ENCODE peak calls at places on chromosomes 5 and 9, in eight cellular contexts. K, J, O, N, U, F, Q and L are unnamed samples.

GRCh38 chr9:126612813-126613641 is 701 bp upstream of the LMX1B start:
- DNase-seq in K (no peak), J (no peak), O (no peak), N (no peak), U (no peak), F (no peak), Q (no peak), L (no peak)

GRCh38 chr9:88476491-88477271 is 58.3 kb upstream of the NXNL2 start:
- DNase-seq in K (no peak), J (no peak), O (no peak), N (no peak), U (no peak), F (no peak), Q (no peak), L (no peak)

GRCh38 chr9:35042081-35042604 is 30.3 kb downstream of the VCP start:
- DNase-seq in K (peak; percentile 23), J (no peak), O (no peak), N (no peak), U (no peak), F (no peak), Q (no peak), L (no peak)

GRCh38 chr5:59133801-59134261 is 551.0 kb downstream of the RAB3C start:
- DNase-seq in K (no peak), J (no peak), O (no peak), N (peak; percentile 87), U (no peak), F (no peak), Q (no peak), L (no peak)

GRCh38 chr9:125807065-125807464 is 59.9 kb downstream of the PBX3 start:
- DNase-seq in K (no peak), J (no peak), O (no peak), N (peak; percentile 12), U (no peak), F (peak; percentile 58), Q (no peak), L (no peak)

GRCh38 chr5:111948517-111948916 is 191.5 kb upstream of the NREP start:
- DNase-seq in K (no peak), J (no peak), O (no peak), N (no peak), U (no peak), F (no peak), Q (no peak), L (no peak)

GRCh38 chr5:99936911-99937310 is 598.3 kb upstream of the FAM174A start:
- DNase-seq in K (no peak), J (no peak), O (no peak), N (no peak), U (no peak), F (no peak), Q (no peak), L (no peak)

GRCh38 chr9:137825324-137825991 is 52.1 kb upstream of the CACNA1B start:
- DNase-seq in K (no peak), J (no peak), O (no peak), N (no peak), U (peak; percentile 26), F (peak; percentile 72), Q (no peak), L (peak; percentile 89)

GRCh38 chr5:168591302-168592013 is 12.3 kb upstream of the PANK3 start:
- DNase-seq in K (no peak), J (no peak), O (no peak), N (no peak), U (no peak), F (no peak), Q (no peak), L (no peak)

GRCh38 chr5:3827624-3828023 is 232.0 kb downstream of the IRX1 start:
- DNase-seq in K (no peak), J (no peak), O (no peak), N (no peak), U (no peak), F (no peak), Q (no peak), L (no peak)

GRCh38 chr9:119758241-119758640 is 389.0 kb upstream of the BRINP1 start:
- DNase-seq in K (no peak), J (no peak), O (no peak), N (no peak), U (no peak), F (no peak), Q (no peak), L (no peak)

GRCh38 chr9:132077881-132078280 is 1.8 kb downstream of the MED27 start:
- DNase-seq in K (no peak), J (no peak), O (no peak), N (no peak), U (no peak), F (no peak), Q (no peak), L (no peak)

GRCh38 chr5:155471027-155471426 is 457.5 kb downstream of the KIF4B start:
- DNase-seq in K (no peak), J (no peak), O (no peak), N (no peak), U (no peak), F (no peak), Q (no peak), L (no peak)

GRCh38 chr9:121324316-121324715 is 45.7 kb downstream of the STOM start:
- DNase-seq in K (no peak), J (no peak), O (no peak), N (no peak), U (no peak), F (no peak), Q (no peak), L (no peak)

GRCh38 chr9:104743377-104743985 is 4.0 kb upstream of the NIPSNAP3A start:
- DNase-seq in K (no peak), J (no peak), O (no peak), N (peak; percentile 74), U (no peak), F (no peak), Q (no peak), L (no peak)

GRCh38 chr9:92669527-92669889 is 423 bp downstream of the IPPK start:
- DNase-seq in K (no peak), J (no peak), O (no peak), N (no peak), U (peak; percentile 37), F (no peak), Q (no peak), L (peak; percentile 91)

GRCh38 chr9:4984571-4985375 is at the start of gene JAK2:
- DNase-seq in K (peak; percentile 77), J (peak; percentile 89), O (peak; percentile 66), N (peak; percentile 95), U (peak; percentile 91), F (peak; percentile 95), Q (peak; percentile 90), L (peak; percentile 97)

GRCh38 chr9:109766351-109766750 is 13.6 kb upstream of the PALM2AKAP2 start:
- DNase-seq in K (no peak), J (no peak), O (no peak), N (peak; percentile 20), U (no peak), F (no peak), Q (no peak), L (no peak)

GRCh38 chr9:109767814-109768213 is 12.2 kb upstream of the PALM2AKAP2 start:
- DNase-seq in K (no peak), J (no peak), O (no peak), N (no peak), U (no peak), F (no peak), Q (no peak), L (no peak)

GRCh38 chr9:109767404-109767803 is 12.6 kb upstream of the PALM2AKAP2 start:
- DNase-seq in K (no peak), J (no peak), O (no peak), N (no peak), U (no peak), F (no peak), Q (no peak), L (no peak)

GRCh38 chr9:109765278-109765677 is 14.7 kb upstream of the PALM2AKAP2 start:
- DNase-seq in K (no peak), J (no peak), O (no peak), N (no peak), U (no peak), F (no peak), Q (no peak), L (no peak)

DNA sequence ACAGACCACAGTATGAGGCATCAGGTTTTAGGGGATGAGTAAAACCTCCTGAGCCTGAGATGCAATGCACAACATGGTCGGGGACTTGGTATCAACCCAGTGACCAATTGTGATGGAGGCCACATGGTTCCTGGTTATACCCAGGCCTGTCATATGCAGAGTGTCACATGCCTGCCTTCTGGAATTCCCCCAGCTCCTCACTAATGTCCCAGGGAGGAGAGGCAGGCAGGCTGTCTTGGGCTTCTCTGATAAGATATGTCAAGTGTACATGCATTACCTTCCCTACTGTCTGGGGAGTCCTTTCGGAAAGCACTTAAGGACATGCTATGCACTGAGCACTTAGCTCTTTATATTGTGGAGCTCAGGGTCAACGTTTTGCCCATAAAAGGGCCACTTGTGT is 14.2 kb upstream of the PALM2AKAP2 start:
- DNase-seq in K (no peak), J (no peak), O (no peak), N (no peak), U (no peak), F (no peak), Q (no peak), L (no peak)
- H3K4me1 ChIP-seq in K (no peaks in the 10 kb centered on the region), J (no peaks in the 10 kb centered on the region), O (no peaks in the 10 kb centered on the region), N (no peaks in the 10 kb centered on the region), U (no peaks in the 10 kb centered on the region), F (no peaks in the 10 kb centered on the region), Q (no peaks in the 10 kb centered on the region), L (no peaks in the 10 kb centered on the region)

GRCh38 chr9:95504053-95504963 is 12.5 kb downstream of the PTCH1 start:
- DNase-seq in K (peak; percentile 59), J (peak; percentile 47), O (no peak), N (peak; percentile 59), U (peak; percentile 23), F (no peak), Q (no peak), L (no peak)
- H3K4me3 ChIP-seq in K (peak overlapping the region; percentile 29), J (no peak overlapping the region), O (peak overlapping the region; percentile 93), N (peak overlapping the region; percentile 1), U (peak overlapping the region; percentile 97), F (no peak overlapping the region), Q (no peak overlapping the region), L (no peak overlapping the region)

DNA sequence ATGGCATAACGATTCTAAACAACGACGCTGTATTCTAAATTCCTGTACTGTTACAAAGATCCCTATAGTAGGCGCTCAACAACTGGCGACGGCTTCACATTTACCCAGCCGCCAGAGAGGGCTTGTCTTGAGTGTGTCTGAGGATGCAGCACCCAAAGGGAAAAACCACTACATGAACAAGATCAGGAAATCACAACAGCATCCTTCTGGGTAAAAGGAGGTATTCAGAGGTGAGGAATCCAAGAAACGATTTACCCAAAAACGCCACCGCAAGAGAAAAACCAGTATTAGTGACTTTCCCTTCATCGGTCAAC is 711 bp downstream of the TTC33 start:
- DNase-seq in K (peak; percentile 76), J (peak; percentile 71), O (peak; percentile 5), N (peak; percentile 84), U (peak; percentile 79), F (peak; percentile 90), Q (peak; percentile 66), L (peak; percentile 86)
- TF ChIP-seq POLR2A in K (peak; percentile 27), J (no peak), O (no peak), N (no peak), U (no peak), F (no peak), Q (no peak), L (no peak)

DNA sequence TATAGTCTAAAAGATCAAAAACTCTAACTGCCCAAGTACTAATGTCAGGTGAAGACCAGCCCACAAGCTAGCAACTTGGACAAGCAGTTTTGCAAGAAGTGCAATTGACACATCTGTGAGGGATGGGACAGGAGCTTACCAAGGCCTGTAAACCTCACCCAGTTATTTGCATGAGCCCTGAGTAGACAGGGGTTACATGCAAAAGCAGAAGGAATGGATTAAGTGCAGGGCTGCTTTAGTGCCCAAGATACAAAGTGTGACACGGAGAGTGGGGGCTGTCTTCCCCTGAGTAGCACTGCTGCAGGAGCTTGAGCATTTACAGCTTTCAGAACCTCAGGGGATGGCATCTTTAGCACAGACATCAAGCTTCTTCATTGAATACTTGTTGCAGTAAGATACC is 286.7 kb downstream of the ELAVL2 start:
- DNase-seq in K (no peak), J (no peak), O (no peak), N (no peak), U (no peak), F (no peak), Q (no peak), L (no peak)
- H3K4me1 ChIP-seq in K (peaks cover 30% of the 10 kb centered on the region), J (no peaks in the 10 kb centered on the region), O (no peaks in the 10 kb centered on the region), N (no peaks in the 10 kb centered on the region), U (no peaks in the 10 kb centered on the region), F (no peaks in the 10 kb centered on the region), Q (no peaks in the 10 kb centered on the region), L (no peaks in the 10 kb centered on the region)